ENCODE peak calls at places on chromosomes 13 and 19, in six cellular contexts. D is cerebellum, Z is NCI-H2081, W is CD14-positive monocyte, N is KG1, L is Peyer's patch. P is an unnamed sample.

GRCh38 chr13:82772802-82773201 is 1109.5 kb downstream of the SLITRK1 start:
- DNase-seq in D (no peak), W (no peak), N (no peak), Z (no peak), L (no peak), P (no peak)

GRCh38 chr19:18833849-18834643 is 2.3 kb downstream of the UPF1 start:
- DNase-seq in L (no peak), W (no peak), D (no peak), Z (peak), N (no peak), P (no peak)

GRCh38 chr13:33745370-33746324 is 72.3 kb upstream of the RFC3 start:
- DNase-seq in W (no peak), L (no peak), N (no peak), D (no peak), Z (peak), P (no peak)

GRCh38 chr13:113124211-113125025 is 1.8 kb downstream of the F10 start:
- DNase-seq in L (no peak), W (no peak), N (no peak), Z (no peak), D (no peak), P (no peak)

GRCh38 chr13:28611021-28611420 is 47.9 kb upstream of the POMP start:
- DNase-seq in W (no peak), L (no peak), Z (no peak), N (no peak), D (no peak), P (no peak)

GRCh38 chr13:44396963-44397580 is 23.4 kb downstream of the SERP2 start:
- DNase-seq in W (no peak), D (peak), L (no peak), N (no peak), Z (no peak), P (peak)

GRCh38 chr19:3045885-3046603 is 16.3 kb downstream of the TLE5 start:
- DNase-seq in Z (no peak), N (no peak), D (no peak), L (no peak), W (no peak), P (no peak)

GRCh38 chr13:82248713-82249112 is 1633.6 kb downstream of the SLITRK1 start:
- DNase-seq in L (no peak), W (no peak), N (no peak), D (no peak), Z (no peak), P (no peak)

GRCh38 chr13:67118277-67118676 is 111.9 kb downstream of the PCDH9 start:
- DNase-seq in D (no peak), Z (no peak), L (no peak), W (no peak), N (no peak), P (no peak)

GRCh38 chr19:35154535-35155406 is at the start of gene FXYD5:
- DNase-seq in D (no peak), N (peak), Z (no peak), W (peak), L (peak), P (no peak)

GRCh38 chr13:99403458-99403971 is 96.3 kb upstream of the GPR183 start:
- DNase-seq in W (no peak), D (no peak), Z (no peak), N (no peak), L (no peak), P (no peak)

GRCh38 chr13:33485247-33485646 is 199.7 kb upstream of the STARD13 start:
- DNase-seq in Z (no peak), W (no peak), D (no peak), N (no peak), L (no peak), P (no peak)

GRCh38 chr13:22926176-22927007 is 254.4 kb upstream of the SGCG start:
- DNase-seq in Z (no peak), N (no peak), L (no peak), D (peak), W (no peak), P (peak)

GRCh38 chr19:4068058-4068966 is 1.6 kb upstream of the ZBTB7A start:
- DNase-seq in N (no peak), L (no peak), Z (no peak), D (peak), W (no peak), P (peak)

GRCh38 chr13:30787747-30788535 is 52.6 kb downstream of the ALOX5AP start:
- DNase-seq in D (no peak), W (peak), L (no peak), N (no peak), Z (no peak), P (no peak)

GRCh38 chr19:18851673-18852325 is 20.0 kb downstream of the UPF1 start:
- DNase-seq in L (no peak), W (no peak), D (no peak), Z (no peak), N (no peak), P (no peak)

GRCh38 chr13:41352935-41353801 is 42.1 kb downstream of the NAA16 start:
- DNase-seq in L (no peak), N (peak), Z (peak), D (peak), W (no peak), P (peak)

GRCh38 chr19:29528350-29528945 is 2.7 kb downstream of the VSTM2B start:
- DNase-seq in Z (peak), L (no peak), W (no peak), D (peak), N (no peak), P (peak)

GRCh38 chr19:10612515-10613119 is 12.7 kb upstream of the SLC44A2 start:
- DNase-seq in Z (no peak), D (peak), W (no peak), N (no peak), L (no peak), P (peak)

GRCh38 chr19:17246681-17247425 is 1.1 kb upstream of the NR2F6 start:
- DNase-seq in Z (no peak), D (no peak), L (no peak), N (no peak), W (no peak), P (no peak)

GRCh38 chr19:44955500-44956439 is 590 bp downstream of the CLPTM1 start:
- DNase-seq in N (no peak), D (no peak), L (no peak), Z (no peak), W (no peak), P (no peak)

GRCh38 chr19:14497347-14497921 is 1.5 kb upstream of the GIPC1 start:
- DNase-seq in L (no peak), N (no peak), Z (no peak), D (no peak), W (no peak), P (peak)

GRCh38 chr13:97436845-97437244 is 2.9 kb downstream of the RAP2A start:
- DNase-seq in Z (no peak), D (no peak), W (no peak), N (no peak), L (no peak), P (no peak)

GRCh38 chr19:15198006-15198356 is 2.8 kb downstream of the NOTCH3 start:
- DNase-seq in Z (no peak), N (no peak), W (no peak), L (no peak), D (no peak), P (no peak)

GRCh38 chr13:98264877-98265276 is 87.8 kb upstream of the RNF113B start:
- DNase-seq in N (no peak), Z (no peak), W (no peak), D (no peak), L (no peak), P (no peak)

GRCh38 chr19:19334989-19335344 is 14.3 kb downstream of the MAU2 start:
- DNase-seq in N (no peak), D (no peak), W (no peak), Z (no peak), L (no peak), P (no peak)

GRCh38 chr19:16073988-16074387 is 2.3 kb upstream of the TPM4 start:
- DNase-seq in W (no peak), N (peak), L (no peak), Z (no peak), D (no peak), P (no peak)

GRCh38 chr13:27128825-27129627 is 42.6 kb downstream of the USP12 start:
- DNase-seq in D (no peak), N (no peak), Z (no peak), W (no peak), L (no peak), P (no peak)

GRCh38 chr19:36067681-36068080 is 13.0 kb downstream of the WDR62 start:
- DNase-seq in D (no peak), Z (no peak), N (no peak), W (no peak), L (no peak), P (no peak)

GRCh38 chr13:59444210-59444857 is 719.4 kb downstream of the DIAPH3 start:
- DNase-seq in N (no peak), L (no peak), W (no peak), D (no peak), Z (peak), P (no peak)

GRCh38 chr13:80957019-80957650 is 616.2 kb upstream of the SPRY2 start:
- DNase-seq in Z (no peak), W (no peak), D (no peak), L (no peak), N (no peak), P (peak)

GRCh38 chr13:67049744-67050143 is 180.4 kb downstream of the PCDH9 start:
- DNase-seq in N (no peak), L (no peak), Z (no peak), W (no peak), D (no peak), P (no peak)

GRCh38 chr19:55178781-55179569 is 1.1 kb downstream of the SYT5 start:
- DNase-seq in Z (peak), W (peak), N (peak), D (peak), L (peak), P (peak)

GRCh38 chr13:99988469-99989375 is 7.1 kb downstream of the ZIC2 start:
- DNase-seq in N (no peak), L (no peak), D (no peak), W (no peak), Z (peak), P (peak)

GRCh38 chr19:56566904-56567273 is 379 bp upstream of the ZNF470 start:
- DNase-seq in D (peak), L (peak), N (peak), W (peak), Z (no peak), P (peak)

GRCh38 chr13:33409673-33410072 is 124.1 kb upstream of the STARD13 start:
- DNase-seq in Z (no peak), D (no peak), W (no peak), L (no peak), N (no peak), P (no peak)

GRCh38 chr13:33487575-33488243 is 202.2 kb upstream of the STARD13 start:
- DNase-seq in W (no peak), D (no peak), L (no peak), N (no peak), Z (no peak), P (peak)

P was measured in cerebellar cortex.